ENCODE peak calls at places on chromosomes 16 and 17, in six cellular contexts. One of them, this sample, is unnamed.

GRCh38 chr17:47257651-47258339 is 4.2 kb downstream of the ITGB3 start:
- DNase-seq in upper lobe of right lung: no peak
- DNase-seq in tibial artery: no peak
- DNase-seq in SJCRH30: peak; percentile 65
- DNase-seq in MM.1S: no peak
- DNase-seq in heart right ventricle: no peak
- DNase-seq in this sample: no peak

GRCh38 chr17:70230883-70231282 is 61.6 kb downstream of the KCNJ2 start:
- DNase-seq in upper lobe of right lung: no peak
- DNase-seq in tibial artery: no peak
- DNase-seq in SJCRH30: no peak
- DNase-seq in MM.1S: no peak
- DNase-seq in heart right ventricle: no peak
- DNase-seq in this sample: no peak

GRCh38 chr16:75252946-75253911 is 1.8 kb upstream of the BCAR1 start:
- DNase-seq in upper lobe of right lung: peak; percentile 63
- DNase-seq in tibial artery: no peak
- DNase-seq in SJCRH30: no peak
- DNase-seq in MM.1S: no peak
- DNase-seq in heart right ventricle: no peak
- DNase-seq in this sample: peak; percentile 76

GRCh38 chr17:65688307-65688706 is 126.9 kb upstream of the AXIN2 start:
- DNase-seq in upper lobe of right lung: no peak
- DNase-seq in tibial artery: no peak
- DNase-seq in SJCRH30: no peak
- DNase-seq in MM.1S: no peak
- DNase-seq in heart right ventricle: no peak
- DNase-seq in this sample: no peak

GRCh38 chr17:40018211-40019121 is 3.2 kb downstream of the CSF3 start:
- DNase-seq in upper lobe of right lung: no peak
- DNase-seq in tibial artery: no peak
- DNase-seq in SJCRH30: no peak
- DNase-seq in MM.1S: no peak
- DNase-seq in heart right ventricle: peak; percentile 47
- DNase-seq in this sample: no peak

GRCh38 chr17:47204722-47205418 is 4.3 kb upstream of the MYL4 start:
- DNase-seq in upper lobe of right lung: no peak
- DNase-seq in tibial artery: peak; percentile 38
- DNase-seq in SJCRH30: peak; percentile 66
- DNase-seq in MM.1S: peak; percentile 77
- DNase-seq in heart right ventricle: peak; percentile 50
- DNase-seq in this sample: no peak

GRCh38 chr17:8837438-8838075 is 29.9 kb downstream of the PIK3R6 start:
- DNase-seq in upper lobe of right lung: no peak
- DNase-seq in tibial artery: no peak
- DNase-seq in SJCRH30: no peak
- DNase-seq in MM.1S: no peak
- DNase-seq in heart right ventricle: peak; percentile 31
- DNase-seq in this sample: peak; percentile 44

GRCh38 chr17:78751447-78752067 is 30.5 kb downstream of the CYTH1 start:
- DNase-seq in upper lobe of right lung: no peak
- DNase-seq in tibial artery: no peak
- DNase-seq in SJCRH30: no peak
- DNase-seq in MM.1S: peak; percentile 8
- DNase-seq in heart right ventricle: no peak
- DNase-seq in this sample: no peak

GRCh38 chr16:56357291-56357764 is 68.0 kb downstream of the AMFR start:
- DNase-seq in upper lobe of right lung: no peak
- DNase-seq in tibial artery: no peak
- DNase-seq in SJCRH30: peak; percentile 45
- DNase-seq in MM.1S: no peak
- DNase-seq in heart right ventricle: no peak
- DNase-seq in this sample: peak; percentile 63

GRCh38 chr16:16960785-16961184 is 510.0 kb downstream of the XYLT1 start:
- DNase-seq in upper lobe of right lung: no peak
- DNase-seq in tibial artery: no peak
- DNase-seq in SJCRH30: no peak
- DNase-seq in MM.1S: no peak
- DNase-seq in heart right ventricle: no peak
- DNase-seq in this sample: no peak

GRCh38 chr17:43398724-43399595 is at the start of gene ARL4D:
- DNase-seq in upper lobe of right lung: peak; percentile 93
- DNase-seq in tibial artery: peak; percentile 92
- DNase-seq in SJCRH30: peak; percentile 84
- DNase-seq in MM.1S: peak; percentile 31
- DNase-seq in heart right ventricle: peak; percentile 91
- DNase-seq in this sample: peak; percentile 92

GRCh38 chr17:52648995-52649394 is 490.5 kb upstream of the CA10 start:
- DNase-seq in upper lobe of right lung: no peak
- DNase-seq in tibial artery: no peak
- DNase-seq in SJCRH30: no peak
- DNase-seq in MM.1S: no peak
- DNase-seq in heart right ventricle: no peak
- DNase-seq in this sample: no peak

GRCh38 chr17:7560172-7561027 is 1.3 kb upstream of the SENP3 start:
- DNase-seq in upper lobe of right lung: peak; percentile 83
- DNase-seq in tibial artery: peak; percentile 42
- DNase-seq in SJCRH30: peak; percentile 46
- DNase-seq in MM.1S: peak; percentile 75
- DNase-seq in heart right ventricle: peak; percentile 63
- DNase-seq in this sample: no peak

GRCh38 chr16:16038950-16039349 is 89.5 kb downstream of the ABCC1 start:
- DNase-seq in upper lobe of right lung: no peak
- DNase-seq in tibial artery: no peak
- DNase-seq in SJCRH30: no peak
- DNase-seq in MM.1S: no peak
- DNase-seq in heart right ventricle: no peak
- DNase-seq in this sample: no peak

GRCh38 chr17:47813077-47813476 is 8.5 kb downstream of the OSBPL7 start:
- DNase-seq in upper lobe of right lung: peak; percentile 57
- DNase-seq in tibial artery: no peak
- DNase-seq in SJCRH30: no peak
- DNase-seq in MM.1S: no peak
- DNase-seq in heart right ventricle: no peak
- DNase-seq in this sample: peak; percentile 54

GRCh38 chr17:42121066-42121769 is at the start of gene KAT2A:
- DNase-seq in upper lobe of right lung: peak; percentile 91
- DNase-seq in tibial artery: peak; percentile 78
- DNase-seq in SJCRH30: peak; percentile 92
- DNase-seq in MM.1S: peak; percentile 83
- DNase-seq in heart right ventricle: peak; percentile 80
- DNase-seq in this sample: no peak

GRCh38 chr16:10122546-10122945 is 59.7 kb downstream of the GRIN2A start:
- DNase-seq in upper lobe of right lung: no peak
- DNase-seq in tibial artery: no peak
- DNase-seq in SJCRH30: no peak
- DNase-seq in MM.1S: no peak
- DNase-seq in heart right ventricle: no peak
- DNase-seq in this sample: no peak

GRCh38 chr17:39235555-39236221 is 9.9 kb upstream of the STAC2 start:
- DNase-seq in upper lobe of right lung: peak; percentile 61
- DNase-seq in tibial artery: no peak
- DNase-seq in SJCRH30: peak; percentile 81
- DNase-seq in MM.1S: peak; percentile 74
- DNase-seq in heart right ventricle: no peak
- DNase-seq in this sample: peak; percentile 55

GRCh38 chr16:17773698-17774101 is 302.9 kb upstream of the XYLT1 start:
- DNase-seq in upper lobe of right lung: no peak
- DNase-seq in tibial artery: no peak
- DNase-seq in SJCRH30: no peak
- DNase-seq in MM.1S: no peak
- DNase-seq in heart right ventricle: no peak
- DNase-seq in this sample: no peak

GRCh38 chr17:65463242-65463641 is 98.2 kb downstream of the AXIN2 start:
- DNase-seq in upper lobe of right lung: peak; percentile 85
- DNase-seq in tibial artery: peak; percentile 81
- DNase-seq in SJCRH30: no peak
- DNase-seq in MM.1S: no peak
- DNase-seq in heart right ventricle: peak; percentile 50
- DNase-seq in this sample: peak; percentile 71

GRCh38 chr17:41962768-41963434 is 3.7 kb upstream of the CNP start:
- DNase-seq in upper lobe of right lung: peak; percentile 82
- DNase-seq in tibial artery: peak; percentile 69
- DNase-seq in SJCRH30: peak; percentile 95
- DNase-seq in MM.1S: peak; percentile 69
- DNase-seq in heart right ventricle: peak; percentile 78
- DNase-seq in this sample: no peak

GRCh38 chr17:3598078-3598477 is 11.1 kb downstream of the TRPV1 start:
- DNase-seq in upper lobe of right lung: no peak
- DNase-seq in tibial artery: no peak
- DNase-seq in SJCRH30: no peak
- DNase-seq in MM.1S: no peak
- DNase-seq in heart right ventricle: no peak
- DNase-seq in this sample: no peak

GRCh38 chr17:20997711-20998570 is 44.9 kb downstream of the USP22 start:
- DNase-seq in upper lobe of right lung: peak; percentile 60
- DNase-seq in tibial artery: peak; percentile 16
- DNase-seq in SJCRH30: peak; percentile 64
- DNase-seq in MM.1S: no peak
- DNase-seq in heart right ventricle: no peak
- DNase-seq in this sample: peak; percentile 59

DNA sequence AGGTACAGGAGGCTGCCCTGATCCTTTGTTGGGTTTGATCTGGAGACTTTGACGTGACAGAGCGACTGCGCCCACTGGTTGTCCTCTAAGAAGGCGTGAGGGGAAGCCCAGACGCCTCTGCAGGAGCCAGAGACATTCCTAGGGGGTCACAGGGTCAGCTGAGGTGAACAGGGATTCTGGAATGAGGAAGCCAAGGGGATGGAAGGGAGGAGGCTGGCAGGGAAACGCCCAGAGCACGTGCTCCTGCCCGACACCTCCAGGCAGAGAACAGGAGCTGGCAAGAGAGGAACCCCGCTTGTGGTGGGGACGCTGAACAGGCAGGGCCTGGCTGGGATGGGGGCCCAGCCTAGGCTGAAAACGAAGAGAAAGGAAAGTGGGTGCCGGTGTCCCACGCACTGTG is 5.6 kb downstream of the CARD14 start:
- DNase-seq in upper lobe of right lung: no peak
- DNase-seq in tibial artery: no peak
- DNase-seq in SJCRH30: peak; percentile 68
- DNase-seq in MM.1S: no peak
- DNase-seq in heart right ventricle: no peak
- DNase-seq in this sample: no peak
- H3K27ac ChIP-seq in upper lobe of right lung: no peak overlapping the region
- H3K27ac ChIP-seq in tibial artery: no peak overlapping the region
- H3K27ac ChIP-seq in SJCRH30: no peak overlapping the region
- H3K27ac ChIP-seq in MM.1S: no peak overlapping the region
- H3K27ac ChIP-seq in heart right ventricle: no peak overlapping the region
- H3K27ac ChIP-seq in this sample: no peak overlapping the region

DNA sequence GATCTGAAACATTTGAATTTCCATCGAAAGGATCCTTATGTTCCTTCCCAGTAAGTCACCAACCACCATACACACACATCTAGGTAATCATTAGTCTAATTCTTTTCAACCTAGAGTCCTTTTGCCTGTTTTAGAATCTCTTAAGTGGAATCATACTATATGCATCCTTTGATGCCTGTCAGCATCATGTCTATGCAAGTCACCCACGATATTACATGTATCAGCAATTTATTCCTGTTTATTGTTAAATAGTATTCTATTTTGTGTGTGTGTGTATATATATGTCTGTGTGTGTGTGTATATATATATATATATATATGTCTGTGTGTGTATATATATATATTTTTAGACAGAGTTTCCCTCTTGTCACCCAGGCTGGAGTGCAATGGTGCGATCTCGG is 78.9 kb upstream of the RPH3AL start:
- DNase-seq in upper lobe of right lung: no peak
- DNase-seq in tibial artery: no peak
- DNase-seq in SJCRH30: no peak
- DNase-seq in MM.1S: no peak
- DNase-seq in heart right ventricle: no peak
- DNase-seq in this sample: no peak
- H3K27ac ChIP-seq in upper lobe of right lung: no peak overlapping the region
- H3K27ac ChIP-seq in tibial artery: no peak overlapping the region
- H3K27ac ChIP-seq in SJCRH30: no peak overlapping the region
- H3K27ac ChIP-seq in MM.1S: no peak overlapping the region
- H3K27ac ChIP-seq in heart right ventricle: no peak overlapping the region
- H3K27ac ChIP-seq in this sample: no peak overlapping the region

DNA sequence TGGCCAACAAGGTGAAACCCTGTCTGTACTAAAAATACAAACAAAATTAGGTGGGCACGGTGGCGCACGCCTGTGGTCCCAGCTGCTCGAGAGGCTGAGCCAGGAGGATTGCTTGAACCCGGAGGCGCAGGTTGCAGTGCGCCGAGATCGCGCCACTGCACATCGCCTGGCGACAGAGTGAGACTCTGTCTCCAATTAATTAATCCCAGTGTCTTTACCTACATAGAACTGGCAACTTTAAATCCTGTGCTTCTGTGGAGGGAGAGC is 1.5 kb upstream of the ELOB start:
- DNase-seq in upper lobe of right lung: no peak
- DNase-seq in tibial artery: no peak
- DNase-seq in SJCRH30: no peak
- DNase-seq in MM.1S: no peak
- DNase-seq in heart right ventricle: no peak
- DNase-seq in this sample: no peak
- H3K27ac ChIP-seq in upper lobe of right lung: peak overlapping the region; percentile 100
- H3K27ac ChIP-seq in tibial artery: no peak overlapping the region
- H3K27ac ChIP-seq in SJCRH30: no peak overlapping the region
- H3K27ac ChIP-seq in MM.1S: no peak overlapping the region
- H3K27ac ChIP-seq in heart right ventricle: peak overlapping the region; percentile 100
- H3K27ac ChIP-seq in this sample: peak overlapping the region; percentile 100

GRCh38 chr17:80850817-80851216 is 140.8 kb upstream of the CHMP6 start:
- DNase-seq in upper lobe of right lung: no peak
- DNase-seq in tibial artery: no peak
- DNase-seq in SJCRH30: peak; percentile 37
- DNase-seq in MM.1S: no peak
- DNase-seq in heart right ventricle: no peak
- DNase-seq in this sample: no peak

GRCh38 chr17:80851277-80851925 is 140.2 kb upstream of the CHMP6 start:
- DNase-seq in upper lobe of right lung: peak; percentile 30
- DNase-seq in tibial artery: no peak
- DNase-seq in SJCRH30: no peak
- DNase-seq in MM.1S: no peak
- DNase-seq in heart right ventricle: no peak
- DNase-seq in this sample: no peak

GRCh38 chr17:80849119-80849518 is 142.5 kb upstream of the CHMP6 start:
- DNase-seq in upper lobe of right lung: no peak
- DNase-seq in tibial artery: no peak
- DNase-seq in SJCRH30: no peak
- DNase-seq in MM.1S: no peak
- DNase-seq in heart right ventricle: no peak
- DNase-seq in this sample: no peak

GRCh38 chr17:80848449-80849102 is 143.1 kb upstream of the CHMP6 start:
- DNase-seq in upper lobe of right lung: peak; percentile 49
- DNase-seq in tibial artery: peak; percentile 7
- DNase-seq in SJCRH30: no peak
- DNase-seq in MM.1S: no peak
- DNase-seq in heart right ventricle: no peak
- DNase-seq in this sample: peak; percentile 52

DNA sequence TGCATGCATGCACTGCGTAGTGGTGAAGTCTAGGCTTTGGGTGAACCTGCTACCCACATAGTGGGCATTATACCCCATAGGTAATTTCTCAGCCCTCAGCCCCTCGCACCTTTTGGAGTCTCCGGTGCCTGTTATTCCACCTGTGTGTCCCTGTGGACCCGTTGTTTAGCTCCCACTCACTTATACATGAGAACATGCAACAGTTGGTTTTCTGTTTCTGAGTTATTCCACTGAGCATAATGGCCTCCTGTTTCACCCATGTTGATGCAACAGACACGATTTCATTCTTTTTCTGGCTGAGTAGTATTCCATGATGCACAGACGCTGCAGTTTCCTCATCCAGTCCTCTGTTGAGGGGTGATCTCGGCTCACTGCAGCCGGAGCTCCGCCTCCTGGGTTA is 141.5 kb upstream of the CHMP6 start:
- DNase-seq in upper lobe of right lung: no peak
- DNase-seq in tibial artery: no peak
- DNase-seq in SJCRH30: no peak
- DNase-seq in MM.1S: no peak
- DNase-seq in heart right ventricle: no peak
- DNase-seq in this sample: no peak
- H3K27ac ChIP-seq in upper lobe of right lung: no peak overlapping the region
- H3K27ac ChIP-seq in tibial artery: no peak overlapping the region
- H3K27ac ChIP-seq in SJCRH30: no peak overlapping the region
- H3K27ac ChIP-seq in MM.1S: no peak overlapping the region
- H3K27ac ChIP-seq in heart right ventricle: no peak overlapping the region
- H3K27ac ChIP-seq in this sample: no peak overlapping the region

This sample was measured in ascending aorta.